ENCODE peak calls at places on chromosomes 5 and 9, in six cellular contexts. One of them, this sample, is unnamed.

GRCh38 chr5:149002761-149003689 is 59.8 kb downstream of the SH3TC2 start:
- DNase-seq in spleen: no peak
- DNase-seq in heart left ventricle: no peak
- DNase-seq in right lobe of liver: no peak
- DNase-seq in sigmoid colon: no peak
- DNase-seq in adrenal gland: no peak
- DNase-seq in this sample: no peak

GRCh38 chr9:95108777-95109176 is 208.7 kb downstream of the FANCC start:
- DNase-seq in sigmoid colon: no peak
- DNase-seq in spleen: no peak
- DNase-seq in right lobe of liver: no peak
- DNase-seq in heart left ventricle: no peak
- DNase-seq in adrenal gland: no peak
- DNase-seq in this sample: no peak

GRCh38 chr5:177077335-177077734 is 9.4 kb upstream of the FGFR4 start:
- DNase-seq in heart left ventricle: no peak
- DNase-seq in adrenal gland: no peak
- DNase-seq in sigmoid colon: no peak
- DNase-seq in spleen: no peak
- DNase-seq in right lobe of liver: no peak
- DNase-seq in this sample: no peak

GRCh38 chr5:177982072-177982727 is 13.8 kb downstream of the PROP1 start:
- DNase-seq in heart left ventricle: no peak
- DNase-seq in spleen: no peak
- DNase-seq in right lobe of liver: no peak
- DNase-seq in sigmoid colon: no peak
- DNase-seq in adrenal gland: no peak
- DNase-seq in this sample: no peak

GRCh38 chr9:112532427-112532826 is 45.8 kb downstream of the KIAA1958 start:
- DNase-seq in right lobe of liver: peak; percentile 86
- DNase-seq in spleen: no peak
- DNase-seq in sigmoid colon: no peak
- DNase-seq in heart left ventricle: no peak
- DNase-seq in adrenal gland: peak; percentile 67
- DNase-seq in this sample: peak; percentile 67

GRCh38 chr9:109297899-109298298 is 23.0 kb downstream of the EPB41L4B start:
- DNase-seq in adrenal gland: no peak
- DNase-seq in heart left ventricle: no peak
- DNase-seq in spleen: no peak
- DNase-seq in right lobe of liver: no peak
- DNase-seq in sigmoid colon: no peak
- DNase-seq in this sample: no peak

GRCh38 chr5:72281430-72281763 is 38.6 kb downstream of the MRPS27 start:
- DNase-seq in adrenal gland: no peak
- DNase-seq in sigmoid colon: no peak
- DNase-seq in right lobe of liver: no peak
- DNase-seq in spleen: no peak
- DNase-seq in heart left ventricle: no peak
- DNase-seq in this sample: no peak

GRCh38 chr5:149901511-149901910 is 43.1 kb downstream of the PDE6A start:
- DNase-seq in sigmoid colon: no peak
- DNase-seq in right lobe of liver: no peak
- DNase-seq in heart left ventricle: no peak
- DNase-seq in adrenal gland: no peak
- DNase-seq in spleen: no peak
- DNase-seq in this sample: no peak

GRCh38 chr9:73116030-73116429 is 35.6 kb upstream of the ANXA1 start:
- DNase-seq in adrenal gland: no peak
- DNase-seq in right lobe of liver: no peak
- DNase-seq in heart left ventricle: no peak
- DNase-seq in spleen: no peak
- DNase-seq in sigmoid colon: no peak
- DNase-seq in this sample: no peak

GRCh38 chr5:135584918-135585317 is 6.1 kb upstream of the CXCL14 start:
- DNase-seq in adrenal gland: no peak
- DNase-seq in heart left ventricle: no peak
- DNase-seq in spleen: peak; percentile 71
- DNase-seq in sigmoid colon: no peak
- DNase-seq in right lobe of liver: no peak
- DNase-seq in this sample: no peak

DNA sequence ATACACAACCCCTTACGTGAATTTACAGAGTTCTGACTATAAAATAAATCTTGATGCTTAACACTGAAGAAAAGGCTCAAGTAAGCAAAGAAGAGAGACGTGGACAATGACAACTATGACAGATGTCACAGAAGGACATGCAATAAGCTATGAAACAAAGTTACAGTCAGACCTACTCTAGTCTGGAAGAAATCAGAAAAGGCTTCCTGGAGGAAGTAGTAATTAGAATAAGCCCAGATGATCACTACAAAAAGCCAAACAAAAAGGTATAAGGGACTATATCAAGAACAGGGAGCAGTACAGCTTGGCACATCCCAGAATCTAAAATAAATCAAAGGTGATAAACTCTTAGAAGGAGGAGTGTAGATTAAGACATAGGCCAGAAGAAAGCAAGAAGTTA is 6.3 kb downstream of the FNIP1 start:
- DNase-seq in right lobe of liver: no peak
- DNase-seq in adrenal gland: no peak
- DNase-seq in sigmoid colon: no peak
- DNase-seq in heart left ventricle: no peak
- DNase-seq in spleen: no peak
- DNase-seq in this sample: no peak
- H3K27ac ChIP-seq in right lobe of liver: no peak overlapping the region
- H3K27ac ChIP-seq in adrenal gland: no peak overlapping the region
- H3K27ac ChIP-seq in sigmoid colon: no peak overlapping the region
- H3K27ac ChIP-seq in heart left ventricle: no peak overlapping the region
- H3K27ac ChIP-seq in spleen: no peak overlapping the region
- H3K27ac ChIP-seq in this sample: no peak overlapping the region

GRCh38 chr5:124651663-124652513 is 94.6 kb downstream of the ZNF608 start:
- DNase-seq in right lobe of liver: peak; percentile 81
- DNase-seq in sigmoid colon: peak; percentile 91
- DNase-seq in heart left ventricle: peak; percentile 88
- DNase-seq in spleen: peak; percentile 92
- DNase-seq in adrenal gland: peak; percentile 80
- DNase-seq in this sample: peak; percentile 82
- TF ChIP-seq POLR2A in right lobe of liver: peak; percentile 74
- TF ChIP-seq POLR2A in sigmoid colon: no peak
- TF ChIP-seq POLR2A in heart left ventricle: no peak
- TF ChIP-seq POLR2A in spleen: no peak
- TF ChIP-seq POLR2A in adrenal gland: peak; percentile 54
- TF ChIP-seq POLR2A in this sample: peak; percentile 73

GRCh38 chr5:65050826-65051498 is 282.2 kb downstream of the CWC27 start:
- DNase-seq in sigmoid colon: no peak
- DNase-seq in right lobe of liver: no peak
- DNase-seq in spleen: no peak
- DNase-seq in heart left ventricle: no peak
- DNase-seq in adrenal gland: no peak
- DNase-seq in this sample: no peak

GRCh38 chr5:65043843-65044359 is 275.2 kb downstream of the CWC27 start:
- DNase-seq in sigmoid colon: no peak
- DNase-seq in heart left ventricle: no peak
- DNase-seq in spleen: no peak
- DNase-seq in right lobe of liver: no peak
- DNase-seq in adrenal gland: no peak
- DNase-seq in this sample: no peak

GRCh38 chr5:65050140-65050539 is 281.4 kb downstream of the CWC27 start:
- DNase-seq in adrenal gland: no peak
- DNase-seq in heart left ventricle: no peak
- DNase-seq in sigmoid colon: no peak
- DNase-seq in right lobe of liver: no peak
- DNase-seq in spleen: no peak
- DNase-seq in this sample: no peak

GRCh38 chr5:65047948-65048690 is 279.4 kb downstream of the CWC27 start:
- DNase-seq in adrenal gland: no peak
- DNase-seq in spleen: no peak
- DNase-seq in heart left ventricle: no peak
- DNase-seq in sigmoid colon: no peak
- DNase-seq in right lobe of liver: no peak
- DNase-seq in this sample: no peak

DNA sequence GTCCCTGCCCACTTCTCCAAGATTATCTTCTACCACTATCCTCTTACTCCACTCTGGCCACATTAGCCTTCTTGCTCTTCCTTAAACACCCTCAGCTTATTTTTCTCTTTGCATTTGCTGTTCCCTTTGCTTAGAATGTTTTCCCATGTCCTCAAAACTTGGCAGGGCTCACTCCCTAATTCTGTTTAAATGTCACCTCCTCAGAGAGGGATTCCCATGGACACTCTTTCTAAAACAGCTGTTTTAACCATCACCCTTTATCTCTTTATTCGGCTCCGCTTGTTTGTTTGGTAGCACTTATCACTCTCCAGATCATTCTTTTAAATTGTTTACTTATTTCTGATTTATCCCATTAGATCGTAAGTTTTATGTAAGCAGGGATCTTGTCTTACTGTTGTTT is 278.5 kb downstream of the CWC27 start:
- DNase-seq in heart left ventricle: no peak
- DNase-seq in spleen: no peak
- DNase-seq in adrenal gland: no peak
- DNase-seq in right lobe of liver: no peak
- DNase-seq in sigmoid colon: no peak
- DNase-seq in this sample: no peak
- H3K27ac ChIP-seq in heart left ventricle: no peak overlapping the region
- H3K27ac ChIP-seq in spleen: no peak overlapping the region
- H3K27ac ChIP-seq in adrenal gland: no peak overlapping the region
- H3K27ac ChIP-seq in right lobe of liver: no peak overlapping the region
- H3K27ac ChIP-seq in sigmoid colon: no peak overlapping the region
- H3K27ac ChIP-seq in this sample: peak overlapping the region; percentile 36

DNA sequence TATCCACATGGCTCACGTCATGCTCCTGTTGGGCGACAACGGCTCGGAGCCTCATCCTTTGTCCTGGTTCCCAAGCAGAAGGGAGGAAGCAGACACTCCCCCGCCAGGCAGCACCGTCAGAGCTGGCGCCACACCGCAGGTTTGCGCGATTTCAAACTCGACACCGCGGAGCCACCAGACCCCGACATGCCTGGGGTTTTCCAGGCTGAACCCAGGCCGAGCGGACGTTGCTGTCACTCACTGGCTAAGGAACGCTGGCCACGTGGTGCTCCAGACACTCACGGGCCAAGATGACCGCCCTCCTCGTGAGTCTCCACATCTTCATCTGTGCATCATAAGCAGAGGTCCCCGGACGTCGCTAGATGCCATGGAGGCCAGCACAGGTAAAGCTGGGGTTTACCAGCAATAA is 9.0 kb downstream of the TERT start:
- DNase-seq in spleen: peak; percentile 56
- DNase-seq in adrenal gland: no peak
- DNase-seq in sigmoid colon: no peak
- DNase-seq in heart left ventricle: no peak
- DNase-seq in right lobe of liver: no peak
- DNase-seq in this sample: no peak
- TF ChIP-seq POLR2A in spleen: no peak
- TF ChIP-seq POLR2A in adrenal gland: no peak
- TF ChIP-seq POLR2A in sigmoid colon: no peak
- TF ChIP-seq POLR2A in heart left ventricle: no peak
- TF ChIP-seq POLR2A in right lobe of liver: no peak
- TF ChIP-seq POLR2A in this sample: no peak

GRCh38 chr9:91839926-91840464 is 110.0 kb downstream of the ROR2 start:
- DNase-seq in adrenal gland: no peak
- DNase-seq in right lobe of liver: no peak
- DNase-seq in spleen: peak; percentile 62
- DNase-seq in heart left ventricle: no peak
- DNase-seq in sigmoid colon: peak; percentile 71
- DNase-seq in this sample: no peak
- H3K27ac ChIP-seq in adrenal gland: no peak overlapping the region
- H3K27ac ChIP-seq in right lobe of liver: no peak overlapping the region
- H3K27ac ChIP-seq in spleen: no peak overlapping the region
- H3K27ac ChIP-seq in heart left ventricle: no peak overlapping the region
- H3K27ac ChIP-seq in sigmoid colon: peak overlapping the region; percentile 86
- H3K27ac ChIP-seq in this sample: no peak overlapping the region